ENCODE peak calls at places on chromosomes 6 and 20, in nine cellular contexts. X is kidney; V is HuH-7.5; J is H9; H is nephron progenitor cell; T is activated T-cell treated with anti-CD3 and anti-CD28 coated beads, Interleukin-2, amount 50 U/mL, for 72 hours; O is NCI-H1092; Q is OCI-LY7; A is uterus. S is an unnamed sample.

GRCh38 chr20:58870293-58871014 is 17.9 kb downstream of the GNAS start:
- DNase-seq in X (no peak), V (peak), J (peak), H (peak), T (peak), O (peak), Q (peak), A (peak), S (peak)

GRCh38 chr6:100296810-100297544 is 167.7 kb downstream of the SIM1 start:
- DNase-seq in X (no peak), V (no peak), J (no peak), H (no peak), T (no peak), O (no peak), Q (no peak), A (no peak), S (peak)

GRCh38 chr20:36415475-36416002 is 109.4 kb downstream of the DLGAP4 start:
- DNase-seq in X (no peak), V (no peak), J (no peak), H (no peak), T (no peak), O (no peak), Q (no peak), A (no peak), S (no peak)

GRCh38 chr6:53603381-53604121 is 58.6 kb upstream of the GCLC start:
- DNase-seq in X (no peak), V (no peak), J (no peak), H (no peak), T (no peak), O (no peak), Q (no peak), A (peak), S (peak)

GRCh38 chr6:170451762-170452651 is 101.1 kb downstream of the PSMB1 start:
- DNase-seq in X (no peak), V (no peak), J (no peak), H (no peak), T (no peak), O (no peak), Q (no peak), A (no peak), S (no peak)

GRCh38 chr20:16132399-16132798 is 440.8 kb downstream of the KIF16B start:
- DNase-seq in X (no peak), V (no peak), J (no peak), H (no peak), T (no peak), O (no peak), Q (no peak), A (no peak), S (no peak)

GRCh38 chr6:106751501-106752252 is 122.3 kb downstream of the QRSL1 start:
- DNase-seq in X (peak), V (no peak), J (peak), H (no peak), T (no peak), O (peak), Q (no peak), A (no peak), S (peak)

GRCh38 chr20:18585134-18585533 is 2.7 kb upstream of the DTD1 start:
- DNase-seq in X (no peak), V (no peak), J (peak), H (no peak), T (no peak), O (no peak), Q (no peak), A (no peak), S (no peak)

GRCh38 chr6:36838896-36839818 is at the start of gene CPNE5:
- DNase-seq in X (peak), V (no peak), J (no peak), H (peak), T (no peak), O (no peak), Q (no peak), A (no peak), S (no peak)

GRCh38 chr6:18395851-18396187 is 8.7 kb downstream of the RNF144B start:
- DNase-seq in X (no peak), V (no peak), J (no peak), H (no peak), T (no peak), O (no peak), Q (no peak), A (no peak), S (no peak)

GRCh38 chr6:39778581-39779270 is 13.4 kb upstream of the DAAM2 start:
- DNase-seq in X (no peak), V (no peak), J (no peak), H (no peak), T (no peak), O (no peak), Q (no peak), A (no peak), S (no peak)

GRCh38 chr20:36506253-36506652 is 35.1 kb upstream of the MYL9 start:
- DNase-seq in X (no peak), V (peak), J (no peak), H (no peak), T (peak), O (no peak), Q (peak), A (no peak), S (no peak)

GRCh38 chr6:125316621-125317020 is 14.9 kb upstream of the HDDC2 start:
- DNase-seq in X (no peak), V (no peak), J (no peak), H (no peak), T (no peak), O (no peak), Q (no peak), A (no peak), S (no peak)

GRCh38 chr20:49698477-49698876 is 15.2 kb downstream of the B4GALT5 start:
- DNase-seq in X (no peak), V (no peak), J (no peak), H (no peak), T (no peak), O (no peak), Q (no peak), A (no peak), S (no peak)

GRCh38 chr6:140436023-140436811 is 1061.8 kb upstream of the CITED2 start:
- DNase-seq in X (no peak), V (no peak), J (peak), H (no peak), T (no peak), O (no peak), Q (no peak), A (no peak), S (no peak)

GRCh38 chr6:90025418-90026089 is 131.3 kb downstream of the GJA10 start:
- DNase-seq in X (no peak), V (no peak), J (no peak), H (no peak), T (peak), O (no peak), Q (no peak), A (peak), S (no peak)

GRCh38 chr6:17730078-17730704 is 23.5 kb upstream of the NUP153 start:
- DNase-seq in X (no peak), V (no peak), J (no peak), H (no peak), T (no peak), O (no peak), Q (no peak), A (no peak), S (no peak)

GRCh38 chr20:8454137-8454712 is 322.2 kb downstream of the PLCB1 start:
- DNase-seq in X (no peak), V (no peak), J (peak), H (no peak), T (peak), O (no peak), Q (peak), A (no peak), S (peak)

GRCh38 chr20:62396367-62397239 is 9.7 kb downstream of the RPS21 start:
- DNase-seq in X (no peak), V (no peak), J (no peak), H (no peak), T (no peak), O (no peak), Q (no peak), A (no peak), S (no peak)

GRCh38 chr20:43937586-43937985 is 22.9 kb downstream of the TOX2 start:
- DNase-seq in X (no peak), V (no peak), J (no peak), H (no peak), T (no peak), O (no peak), Q (no peak), A (no peak), S (no peak)

GRCh38 chr20:53071833-53072232 is 99.7 kb downstream of the TSHZ2 start:
- DNase-seq in X (no peak), V (no peak), J (no peak), H (no peak), T (peak), O (no peak), Q (no peak), A (no peak), S (no peak)

GRCh38 chr6:111478064-111478476 is 4.9 kb downstream of the REV3L start:
- DNase-seq in X (no peak), V (no peak), J (no peak), H (no peak), T (no peak), O (no peak), Q (no peak), A (no peak), S (no peak)

GRCh38 chr6:144909753-144910280 is 624.7 kb downstream of the UTRN start:
- DNase-seq in X (no peak), V (no peak), J (no peak), H (no peak), T (no peak), O (no peak), Q (no peak), A (no peak), S (no peak)

GRCh38 chr20:51383891-51384510 is 158.5 kb downstream of the NFATC2 start:
- DNase-seq in X (no peak), V (no peak), J (no peak), H (no peak), T (no peak), O (no peak), Q (no peak), A (no peak), S (no peak)

GRCh38 chr6:3882865-3883264 is 33.7 kb downstream of the FAM50B start:
- DNase-seq in X (no peak), V (no peak), J (no peak), H (no peak), T (no peak), O (no peak), Q (no peak), A (peak), S (no peak)

GRCh38 chr20:37239026-37239451 is 22.6 kb downstream of the GHRH start:
- DNase-seq in X (no peak), V (no peak), J (no peak), H (no peak), T (no peak), O (no peak), Q (no peak), A (no peak), S (no peak)

GRCh38 chr20:47576516-47577033 is 74.9 kb downstream of the NCOA3 start:
- DNase-seq in X (peak), V (peak), J (no peak), H (peak), T (no peak), O (peak), Q (peak), A (peak), S (peak)

GRCh38 chr6:74574794-74575193 is 631.1 kb downstream of the COL12A1 start:
- DNase-seq in X (no peak), V (no peak), J (no peak), H (peak), T (no peak), O (no peak), Q (peak), A (no peak), S (peak)

GRCh38 chr6:1611572-1612385 is 2.1 kb downstream of the FOXC1 start:
- DNase-seq in X (peak), V (peak), J (peak), H (peak), T (no peak), O (no peak), Q (no peak), A (no peak), S (no peak)

GRCh38 chr6:49666930-49667369 is 30.3 kb upstream of the RHAG start:
- DNase-seq in X (no peak), V (no peak), J (no peak), H (no peak), T (no peak), O (no peak), Q (no peak), A (no peak), S (no peak)

GRCh38 chr20:40882173-40882572 is 146.4 kb upstream of the TOP1 start:
- DNase-seq in X (no peak), V (no peak), J (no peak), H (no peak), T (no peak), O (no peak), Q (peak), A (no peak), S (no peak)

GRCh38 chr6:148557796-148558457 is 188.9 kb upstream of the UST start:
- DNase-seq in X (no peak), V (no peak), J (no peak), H (no peak), T (peak), O (no peak), Q (peak), A (no peak), S (no peak)

GRCh38 chr6:134425521-134426316 is 107.8 kb upstream of the SGK1 start:
- DNase-seq in X (no peak), V (no peak), J (no peak), H (no peak), T (no peak), O (no peak), Q (no peak), A (no peak), S (no peak)

GRCh38 chr6:2237001-2237400 is 8.4 kb downstream of the GMDS start:
- DNase-seq in X (no peak), V (no peak), J (no peak), H (no peak), T (no peak), O (no peak), Q (no peak), A (no peak), S (no peak)

GRCh38 chr6:150228067-150228733 is 85.4 kb downstream of the PPP1R14C start:
- DNase-seq in X (no peak), V (no peak), J (no peak), H (no peak), T (no peak), O (no peak), Q (no peak), A (no peak), S (no peak)

GRCh38 chr20:9241721-9242427 is 173.0 kb downstream of the PLCB4 start:
- DNase-seq in X (no peak), V (no peak), J (no peak), H (no peak), T (no peak), O (no peak), Q (no peak), A (no peak), S (no peak)

GRCh38 chr6:150894935-150895686 is 29.6 kb downstream of the MTHFD1L start:
- DNase-seq in X (no peak), V (no peak), J (no peak), H (no peak), T (peak), O (peak), Q (no peak), A (no peak), S (peak)